ENCODE peak calls at places on chromosomes 1 and 21, in four cellular contexts. Q, X, W and D are unnamed samples.

GRCh38 chr1:165943198-165943597 is 115.8 kb downstream of the UCK2 start:
- DNase-seq in Q (peak), X (no peak), W (no peak), D (no peak)

GRCh38 chr1:206890690-206891089 is 6.6 kb upstream of the IL24 start:
- DNase-seq in Q (peak), X (no peak), W (no peak), D (no peak)

GRCh38 chr1:207619833-207620572 is 24.9 kb upstream of the CR1L start:
- DNase-seq in Q (peak), X (peak), W (peak), D (peak)

GRCh38 chr1:153550398-153550758 is 1.3 kb upstream of the S100A3 start:
- DNase-seq in Q (no peak), X (no peak), W (no peak), D (no peak)

GRCh38 chr1:193631306-193631705 is 444.9 kb upstream of the B3GALT2 start:
- DNase-seq in Q (no peak), X (no peak), W (no peak), D (no peak)

GRCh38 chr1:214547747-214548146 is 3.7 kb downstream of the PTPN14 start:
- DNase-seq in Q (no peak), X (no peak), W (no peak), D (no peak)

GRCh38 chr1:74245168-74245753 is 10.1 kb downstream of the TNNI3K start:
- DNase-seq in Q (no peak), X (no peak), W (no peak), D (no peak)

GRCh38 chr1:23638786-23639241 is 52.8 kb upstream of the RPL11 start:
- DNase-seq in Q (no peak), X (no peak), W (peak), D (no peak)

GRCh38 chr1:15680131-15680530 is 4.0 kb upstream of the PLEKHM2 start:
- DNase-seq in Q (no peak), X (no peak), W (no peak), D (no peak)

GRCh38 chr1:7886346-7886745 is 33.5 kb upstream of the UTS2 start:
- DNase-seq in Q (no peak), X (no peak), W (no peak), D (peak)

GRCh38 chr1:15173863-15174614 is 20.5 kb downstream of the TMEM51 start:
- DNase-seq in Q (no peak), X (no peak), W (no peak), D (no peak)

GRCh38 chr1:194014004-194014403 is 827.6 kb upstream of the B3GALT2 start:
- DNase-seq in Q (no peak), X (no peak), W (no peak), D (no peak)

GRCh38 chr1:205387845-205388244 is 31.1 kb upstream of the KLHDC8A start:
- DNase-seq in Q (no peak), X (no peak), W (no peak), D (no peak)

GRCh38 chr1:202221911-202222909 is 28.6 kb downstream of the LGR6 start:
- DNase-seq in Q (no peak), X (no peak), W (no peak), D (no peak)

GRCh38 chr1:3297756-3298155 is 156.7 kb upstream of the ARHGEF16 start:
- DNase-seq in Q (no peak), X (no peak), W (no peak), D (no peak)

GRCh38 chr1:27402349-27402754 is 9.9 kb downstream of the GPR3 start:
- DNase-seq in Q (peak), X (peak), W (peak), D (peak)

GRCh38 chr1:222919478-222919865 is 104.6 kb downstream of the DISP1 start:
- DNase-seq in Q (no peak), X (no peak), W (no peak), D (no peak)

GRCh38 chr1:237205400-237206064 is 163.5 kb downstream of the RYR2 start:
- DNase-seq in Q (peak), X (no peak), W (no peak), D (no peak)

GRCh38 chr1:151003175-151003574 is 3.5 kb downstream of the MINDY1 start:
- DNase-seq in Q (no peak), X (no peak), W (no peak), D (peak)

GRCh38 chr1:48084826-48085225 is 87.6 kb upstream of the TRABD2B start:
- DNase-seq in Q (no peak), X (no peak), W (no peak), D (no peak)

GRCh38 chr1:159823401-159823800 is 3.3 kb upstream of the SLAMF8 start:
- DNase-seq in Q (no peak), X (no peak), W (peak), D (no peak)

GRCh38 chr21:46551636-46552241 is 53.1 kb downstream of the S100B start:
- DNase-seq in Q (no peak), X (no peak), W (no peak), D (peak)

GRCh38 chr1:213669964-213670691 is 317.6 kb upstream of the PROX1 start:
- DNase-seq in Q (no peak), X (no peak), W (no peak), D (no peak)

GRCh38 chr1:31860576-31860975 is 44.8 kb upstream of the SPOCD1 start:
- DNase-seq in Q (no peak), X (no peak), W (no peak), D (no peak)

GRCh38 chr1:31861346-31861745 is 45.5 kb upstream of the SPOCD1 start:
- DNase-seq in Q (no peak), X (peak), W (no peak), D (no peak)

GRCh38 chr1:31859719-31860118 is 43.9 kb upstream of the SPOCD1 start:
- DNase-seq in Q (no peak), X (no peak), W (no peak), D (no peak)

GRCh38 chr1:31859044-31859443 is 43.2 kb upstream of the SPOCD1 start:
- DNase-seq in Q (no peak), X (no peak), W (no peak), D (no peak)

DNA sequence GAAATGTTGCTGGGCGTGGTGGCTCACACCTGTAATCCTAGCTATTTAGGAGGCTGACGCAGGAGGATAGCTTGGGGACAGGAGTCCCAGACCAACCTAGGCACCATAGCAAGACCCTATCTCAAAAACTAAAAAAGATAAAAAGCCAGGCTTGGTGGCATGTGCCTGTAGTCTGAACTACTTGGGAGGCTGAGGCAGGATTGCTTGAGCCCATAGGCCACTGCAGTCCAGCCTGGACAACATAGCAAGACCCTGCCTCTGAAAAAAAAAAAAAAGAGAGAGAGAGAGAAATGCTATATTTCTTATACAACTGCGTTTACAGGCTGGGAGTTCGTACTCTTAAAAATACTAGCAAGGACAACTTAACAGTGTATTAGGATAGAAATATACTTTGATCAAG is 46.2 kb upstream of the SPOCD1 start:
- DNase-seq in Q (no peak), X (no peak), W (no peak), D (no peak)
- TF ChIP-seq REST in Q (no peak), X (no peak), W (no peak), D (no peak)

GRCh38 chr1:38958967-38959366 is 17.3 kb upstream of the RHBDL2 start:
- DNase-seq in Q (no peak), X (peak), W (no peak), D (no peak)

GRCh38 chr1:38950553-38950952 is 8.9 kb upstream of the RHBDL2 start:
- DNase-seq in Q (no peak), X (no peak), W (no peak), D (no peak)

GRCh38 chr1:38953433-38953860 is 11.8 kb upstream of the RHBDL2 start:
- DNase-seq in Q (no peak), X (peak), W (no peak), D (no peak)
- H3K27ac ChIP-seq in Q (peak), X (peak), W (no peak), D (no peak)

GRCh38 chr1:227316941-227317540 is 1.3 kb downstream of the CDC42BPA start:
- DNase-seq in Q (peak), X (peak), W (peak), D (no peak)
- TF ChIP-seq REST in Q (peak), X (no peak), W (no peak), D (no peak)

DNA sequence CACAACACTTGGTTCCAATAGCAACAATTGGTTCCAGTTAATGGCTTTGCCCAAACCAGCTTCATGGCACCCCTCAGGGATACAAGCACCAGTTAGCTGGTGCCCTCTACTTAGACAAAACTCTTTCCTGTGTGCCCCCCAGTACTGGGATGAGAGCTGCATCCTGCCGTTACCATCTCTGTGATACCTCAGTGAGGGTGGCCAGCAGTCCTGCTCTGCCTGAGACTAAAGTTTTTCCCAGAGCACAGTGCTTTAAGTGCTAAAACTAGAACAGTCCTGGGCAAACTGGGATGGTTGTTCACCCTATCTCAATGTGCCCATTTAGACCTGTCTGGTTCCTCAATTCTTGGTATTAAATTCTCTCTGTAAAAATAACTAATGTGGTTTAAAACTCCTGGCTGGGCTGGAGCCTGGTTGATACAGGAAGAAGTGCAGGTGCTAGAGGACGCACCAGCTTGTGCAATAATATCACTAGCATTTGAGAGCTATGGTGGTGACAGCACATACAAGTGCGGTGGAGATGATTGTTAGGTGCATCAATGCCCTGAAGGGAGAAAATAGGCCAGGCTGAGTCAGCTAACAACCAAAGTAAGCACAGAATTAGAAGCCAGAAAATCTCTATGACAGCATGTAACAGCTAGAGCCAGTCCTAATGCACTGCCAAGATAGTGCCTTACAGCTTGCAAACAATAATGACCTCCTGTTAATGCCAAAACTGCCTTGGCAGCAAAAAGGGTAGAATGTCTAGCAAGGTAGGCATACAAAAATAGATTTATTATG is 179.8 kb upstream of the GALNT2 start:
- DNase-seq in Q (peak), X (no peak), W (no peak), D (no peak)
- H3K27ac ChIP-seq in Q (no peak), X (no peak), W (no peak), D (no peak)

GRCh38 chr1:183419399-183419798 is 1.2 kb upstream of the NMNAT2 start:
- DNase-seq in Q (no peak), X (no peak), W (no peak), D (no peak)

GRCh38 chr1:183418696-183419095 is 516 bp upstream of the NMNAT2 start:
- DNase-seq in Q (no peak), X (no peak), W (no peak), D (no peak)

GRCh38 chr1:183416850-183417690 is 1.1 kb downstream of the NMNAT2 start:
- DNase-seq in Q (peak), X (peak), W (peak), D (peak)

GRCh38 chr1:183414365-183414764 is 3.8 kb downstream of the NMNAT2 start:
- DNase-seq in Q (no peak), X (no peak), W (no peak), D (no peak)

GRCh38 chr1:183417691-183418491 is at the start of gene NMNAT2:
- DNase-seq in Q (peak), X (peak), W (peak), D (no peak)
- TF ChIP-seq REST in Q (no peak), X (no peak), W (no peak), D (no peak)